ENCODE peak calls at places on chromosomes 7 and 10, in nine cellular contexts. J is K562, I is ovary, H is H1, G is SK-N-SH, C is transverse colon, X is sigmoid colon, U is A549, Z is tibial nerve. M is an unnamed sample.

GRCh38 chr10:11578802-11579255 is 32.6 kb downstream of the USP6NL start:
- DNase-seq in U (no peak), I (no peak), X (no peak), H (no peak), C (no peak), Z (no peak), G (no peak), J (no peak), M (no peak)

GRCh38 chr7:69436944-69437343 is 161.3 kb upstream of the AUTS2 start:
- DNase-seq in G (no peak), U (no peak), I (no peak), H (no peak), X (no peak), C (no peak), J (no peak), Z (no peak), M (no peak)

GRCh38 chr7:14841086-14841485 is 61.5 kb downstream of the DGKB start:
- DNase-seq in U (no peak), I (no peak), G (no peak), Z (no peak), J (no peak), X (no peak), H (no peak), C (no peak), M (no peak)

GRCh38 chr7:28142650-28143049 is 37.9 kb downstream of the JAZF1 start:
- DNase-seq in I (no peak), Z (no peak), C (no peak), G (no peak), X (no peak), J (no peak), H (no peak), U (no peak), M (no peak)

GRCh38 chr10:46002916-46003693 is 27.3 kb downstream of the NCOA4 start:
- DNase-seq in I (no peak), X (no peak), J (no peak), U (no peak), C (no peak), G (no peak), H (no peak), Z (no peak), M (no peak)

GRCh38 chr10:132519382-132520146 is 18.0 kb upstream of the INPP5A start:
- DNase-seq in Z (no peak), G (no peak), I (peak; percentile 49), J (no peak), X (peak; percentile 68), H (no peak), C (peak; percentile 8), U (no peak), M (no peak)

GRCh38 chr10:49309691-49310371 is 10.9 kb downstream of the C10orf71 start:
- DNase-seq in J (no peak), G (no peak), H (no peak), C (no peak), Z (no peak), U (no peak), X (no peak), I (no peak), M (no peak)

GRCh38 chr7:75735059-75735458 is 3.7 kb downstream of the HIP1 start:
- DNase-seq in I (no peak), G (no peak), U (no peak), C (no peak), H (no peak), X (no peak), Z (no peak), J (no peak), M (no peak)

GRCh38 chr7:107628461-107629064 is 32.1 kb upstream of the SLC26A4 start:
- DNase-seq in I (no peak), X (no peak), H (no peak), U (no peak), J (no peak), G (no peak), Z (no peak), C (no peak), M (no peak)

DNA sequence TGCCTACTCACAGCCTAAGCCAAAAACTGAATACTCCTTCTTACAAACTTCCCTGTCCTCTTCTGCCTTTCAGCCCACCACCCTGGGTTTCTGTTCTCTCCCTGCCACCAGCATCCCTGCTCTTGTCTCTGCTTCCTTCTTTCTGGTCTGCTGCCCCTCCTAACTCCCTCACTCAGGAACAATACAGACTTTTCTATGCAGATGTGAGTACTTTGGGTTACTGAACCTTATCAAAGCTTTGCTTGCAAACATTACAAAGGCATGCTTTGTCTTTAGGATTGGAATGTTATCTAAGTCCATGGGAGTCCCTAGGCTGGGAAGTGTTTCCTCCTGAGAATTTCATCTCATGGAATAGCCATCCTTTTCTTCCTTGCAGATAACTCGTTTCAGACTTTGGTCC is 28.9 kb downstream of the CNNM1 start:
- DNase-seq in H (no peak), Z (no peak), I (no peak), C (no peak), G (no peak), X (no peak), J (no peak), U (no peak), M (no peak)
- H3K27ac ChIP-seq in H (no peak overlapping the region), Z (no peak overlapping the region), I (no peak overlapping the region), C (no peak overlapping the region), G (no peak overlapping the region), X (no peak overlapping the region), J (no peak overlapping the region), U (no peak overlapping the region), M (no peak overlapping the region)

DNA sequence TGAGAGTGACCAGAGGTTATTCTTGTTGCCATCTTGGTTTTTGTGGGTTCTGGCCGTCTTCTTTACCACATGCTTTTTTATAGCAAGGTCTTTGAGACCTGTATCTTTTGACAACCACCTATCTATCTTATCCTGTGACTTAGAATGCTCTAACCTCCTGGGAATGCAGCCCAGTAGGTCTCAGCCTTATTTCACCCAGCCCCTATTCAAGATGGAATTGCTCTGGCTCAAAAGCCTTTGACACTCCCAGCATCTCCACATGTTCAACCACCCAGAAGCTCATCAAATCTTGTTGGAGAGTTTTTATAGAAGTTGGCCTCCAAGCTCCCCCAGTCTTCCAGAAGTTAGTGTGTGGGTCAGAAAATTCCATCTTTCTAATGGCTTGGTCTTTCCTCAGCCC is 464.3 kb upstream of the NRP1 start:
- DNase-seq in G (no peak), U (no peak), I (no peak), H (no peak), X (no peak), Z (no peak), J (no peak), C (no peak), M (no peak)
- TF ChIP-seq EP300 in G (no peak), U (no peak), I (no peak), H (no peak), X (no peak), Z (no peak), J (no peak), C (no peak), M (no peak)

GRCh38 chr10:3779146-3779707 is 5.8 kb downstream of the KLF6 start:
- DNase-seq in C (peak; percentile 26), J (no peak), H (no peak), Z (no peak), X (no peak), G (no peak), I (no peak), U (no peak), M (no peak)
- H3K27ac ChIP-seq in C (peak overlapping the region; percentile 100), J (no peak overlapping the region), H (no peak overlapping the region), Z (peak overlapping the region; percentile 99), X (peak overlapping the region; percentile 100), G (peak overlapping the region; percentile 99), I (no peak overlapping the region), U (no peak overlapping the region), M (peak overlapping the region; percentile 100)

DNA sequence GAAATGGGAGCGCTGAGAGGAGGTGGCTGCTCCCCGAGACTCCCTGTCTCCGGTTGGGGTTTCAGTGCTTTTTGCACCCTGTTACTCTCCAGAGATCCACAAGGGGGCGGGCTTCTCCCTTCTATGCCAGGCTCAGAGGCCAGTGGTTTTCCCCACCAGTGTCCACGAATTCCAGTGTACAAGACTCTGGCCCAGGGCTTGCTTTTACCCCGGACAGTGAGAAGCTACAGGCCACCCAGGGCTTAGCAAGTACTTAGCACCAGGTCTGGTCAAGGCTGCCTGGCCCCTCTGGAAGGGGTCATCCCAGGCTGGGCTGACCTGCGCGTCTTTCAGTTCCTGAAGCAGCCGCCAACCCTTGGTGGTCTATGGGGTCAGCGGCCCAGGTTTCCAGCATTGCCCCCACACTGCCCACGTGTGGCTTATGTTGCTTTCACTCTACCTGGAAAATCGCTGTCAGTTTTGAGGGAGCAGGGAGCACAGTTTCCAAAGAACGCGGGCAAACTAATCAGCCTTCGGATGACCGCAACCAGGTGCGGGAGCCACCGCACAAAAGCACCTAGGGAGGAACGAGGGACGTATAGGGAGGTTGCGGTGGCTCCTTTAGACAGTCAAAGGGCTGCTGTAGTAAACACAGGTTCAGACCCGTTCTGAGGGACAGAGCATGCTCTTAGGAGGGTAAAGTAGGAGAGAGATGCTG is 6.8 kb downstream of the CYP26A1 start:
- DNase-seq in X (no peak), U (peak; percentile 66), J (peak; percentile 67), Z (no peak), C (peak; percentile 52), G (peak; percentile 84), H (peak; percentile 85), I (peak; percentile 29), M (peak; percentile 63)
- TF ChIP-seq EP300 in X (no peak), U (no peak), J (no peak), Z (no peak), C (no peak), G (no peak), H (no peak), I (no peak), M (no peak)

DNA sequence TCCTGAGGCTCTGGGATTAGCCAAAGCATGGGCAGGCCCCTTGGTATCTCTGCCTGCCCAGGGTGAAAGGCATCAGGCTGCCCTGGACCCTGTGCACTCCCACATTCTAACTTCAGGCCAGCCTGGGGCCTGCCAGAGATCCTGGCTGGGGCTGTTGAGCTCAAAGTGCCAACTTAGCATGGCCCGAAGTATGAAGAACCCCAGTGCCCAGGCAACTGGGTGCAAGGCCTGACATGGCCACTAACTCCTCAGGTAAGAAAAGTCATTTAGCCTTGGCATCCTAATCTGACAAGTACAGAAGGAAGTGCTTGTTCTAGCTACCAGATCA is 43.2 kb downstream of the FAM53B start:
- DNase-seq in J (no peak), G (no peak), I (no peak), C (no peak), H (no peak), U (no peak), X (no peak), Z (no peak), M (no peak)
- H3K27ac ChIP-seq in J (no peak overlapping the region), G (no peak overlapping the region), I (peak overlapping the region; percentile 96), C (peak overlapping the region; percentile 70), H (no peak overlapping the region), U (no peak overlapping the region), X (peak overlapping the region; percentile 67), Z (peak overlapping the region; percentile 71), M (peak overlapping the region; percentile 83)

DNA sequence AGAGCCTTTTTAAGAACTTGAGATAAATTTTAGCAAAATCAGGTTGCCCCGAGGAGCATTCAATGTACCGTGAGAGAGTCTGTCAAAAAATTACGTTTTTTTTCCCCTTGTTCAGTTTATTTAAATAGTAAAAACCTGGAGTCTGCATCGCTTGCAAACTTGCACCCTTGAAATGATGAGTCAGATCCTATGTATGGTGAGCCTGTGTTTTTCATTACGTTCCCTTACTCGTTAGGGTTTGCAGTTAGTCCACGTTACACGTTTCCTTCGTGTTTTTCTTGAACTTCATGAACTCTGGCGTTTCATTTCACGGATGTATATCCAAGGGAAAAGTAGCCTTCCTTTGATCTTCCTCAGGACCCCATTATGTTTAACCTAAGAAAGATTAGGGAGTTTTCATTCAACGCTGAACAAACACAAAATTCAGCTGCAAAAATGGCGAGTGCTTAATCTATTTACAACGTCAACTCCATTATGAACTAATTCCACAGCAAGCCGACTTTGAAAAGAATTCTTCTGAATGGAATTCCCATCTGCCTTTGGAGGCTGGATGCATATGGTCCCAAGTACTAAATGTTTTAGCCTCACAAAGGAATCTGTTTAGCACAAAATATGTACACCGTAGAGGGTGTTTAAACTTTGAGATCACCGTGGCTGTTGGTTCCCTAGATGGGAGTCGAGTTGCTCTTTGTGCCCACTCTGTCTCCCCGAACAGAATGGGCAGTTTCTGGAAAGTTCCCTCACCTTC is 182.4 kb downstream of the MYOF start:
- DNase-seq in H (no peak), U (no peak), X (no peak), I (no peak), G (no peak), Z (no peak), J (no peak), C (no peak), M (no peak)
- TF ChIP-seq EP300 in H (no peak), U (no peak), X (no peak), I (no peak), G (no peak), Z (no peak), J (no peak), C (no peak), M (no peak)

M was measured in stomach.